ENCODE peak calls at places on chromosome 9, in nine cellular contexts. One of them, this sample, is unnamed.

GRCh38 chr9:38347946-38348345 is 44.6 kb upstream of the ALDH1B1 start:
- DNase-seq in ELF-1: no peak
- DNase-seq in activated CD4-positive, alpha-beta T cell treated with anti-CD3 and anti-CD28 coated beads, Interleukin-2, amount 10 ng/mL, durations not matched to agents 7 days and 5 days: no peak
- DNase-seq in caudate nucleus: no peak
- DNase-seq in hippocampal formation: no peak
- DNase-seq in aorta: no peak
- DNase-seq in NT2/D1: no peak
- DNase-seq in Right ventricle myocardium superior: no peak
- DNase-seq in HTR-8/SVneo: no peak
- DNase-seq in this sample: no peak

GRCh38 chr9:134136117-134136996 is 475 bp downstream of the WDR5 start:
- DNase-seq in aorta: no peak
- DNase-seq in ELF-1: peak; percentile 41
- DNase-seq in Right ventricle myocardium superior: no peak
- DNase-seq in NT2/D1: no peak
- DNase-seq in caudate nucleus: no peak
- DNase-seq in activated CD4-positive, alpha-beta T cell treated with anti-CD3 and anti-CD28 coated beads, Interleukin-2, amount 10 ng/mL, durations not matched to agents 7 days and 5 days: peak; percentile 24
- DNase-seq in hippocampal formation: no peak
- DNase-seq in HTR-8/SVneo: no peak
- DNase-seq in this sample: peak; percentile 7

GRCh38 chr9:128203842-128204551 is 818 bp downstream of the DNM1 start:
- DNase-seq in activated CD4-positive, alpha-beta T cell treated with anti-CD3 and anti-CD28 coated beads, Interleukin-2, amount 10 ng/mL, durations not matched to agents 7 days and 5 days: no peak
- DNase-seq in hippocampal formation: no peak
- DNase-seq in NT2/D1: no peak
- DNase-seq in Right ventricle myocardium superior: peak; percentile 56
- DNase-seq in aorta: no peak
- DNase-seq in ELF-1: peak; percentile 79
- DNase-seq in caudate nucleus: no peak
- DNase-seq in HTR-8/SVneo: peak; percentile 53
- DNase-seq in this sample: no peak

GRCh38 chr9:12759767-12760166 is 15.1 kb upstream of the LURAP1L start:
- DNase-seq in activated CD4-positive, alpha-beta T cell treated with anti-CD3 and anti-CD28 coated beads, Interleukin-2, amount 10 ng/mL, durations not matched to agents 7 days and 5 days: no peak
- DNase-seq in Right ventricle myocardium superior: no peak
- DNase-seq in aorta: no peak
- DNase-seq in caudate nucleus: no peak
- DNase-seq in HTR-8/SVneo: no peak
- DNase-seq in ELF-1: no peak
- DNase-seq in NT2/D1: no peak
- DNase-seq in hippocampal formation: peak; percentile 39
- DNase-seq in this sample: no peak

GRCh38 chr9:86546712-86547111 is 192.5 kb upstream of the TUT7 start:
- DNase-seq in aorta: no peak
- DNase-seq in activated CD4-positive, alpha-beta T cell treated with anti-CD3 and anti-CD28 coated beads, Interleukin-2, amount 10 ng/mL, durations not matched to agents 7 days and 5 days: no peak
- DNase-seq in NT2/D1: no peak
- DNase-seq in caudate nucleus: no peak
- DNase-seq in HTR-8/SVneo: no peak
- DNase-seq in ELF-1: peak; percentile 7
- DNase-seq in hippocampal formation: no peak
- DNase-seq in Right ventricle myocardium superior: no peak
- DNase-seq in this sample: no peak

GRCh38 chr9:78324682-78325081 is 27.8 kb downstream of the PSAT1 start:
- DNase-seq in HTR-8/SVneo: no peak
- DNase-seq in caudate nucleus: no peak
- DNase-seq in activated CD4-positive, alpha-beta T cell treated with anti-CD3 and anti-CD28 coated beads, Interleukin-2, amount 10 ng/mL, durations not matched to agents 7 days and 5 days: no peak
- DNase-seq in NT2/D1: no peak
- DNase-seq in aorta: no peak
- DNase-seq in Right ventricle myocardium superior: no peak
- DNase-seq in ELF-1: no peak
- DNase-seq in hippocampal formation: no peak
- DNase-seq in this sample: no peak

GRCh38 chr9:38414040-38414723 is 10.1 kb downstream of the IGFBPL1 start:
- DNase-seq in aorta: no peak
- DNase-seq in ELF-1: no peak
- DNase-seq in caudate nucleus: no peak
- DNase-seq in HTR-8/SVneo: no peak
- DNase-seq in Right ventricle myocardium superior: no peak
- DNase-seq in NT2/D1: no peak
- DNase-seq in activated CD4-positive, alpha-beta T cell treated with anti-CD3 and anti-CD28 coated beads, Interleukin-2, amount 10 ng/mL, durations not matched to agents 7 days and 5 days: no peak
- DNase-seq in hippocampal formation: no peak
- DNase-seq in this sample: no peak

GRCh38 chr9:125850763-125851162 is 103.6 kb downstream of the PBX3 start:
- DNase-seq in HTR-8/SVneo: no peak
- DNase-seq in hippocampal formation: no peak
- DNase-seq in aorta: no peak
- DNase-seq in caudate nucleus: no peak
- DNase-seq in NT2/D1: no peak
- DNase-seq in activated CD4-positive, alpha-beta T cell treated with anti-CD3 and anti-CD28 coated beads, Interleukin-2, amount 10 ng/mL, durations not matched to agents 7 days and 5 days: no peak
- DNase-seq in ELF-1: no peak
- DNase-seq in Right ventricle myocardium superior: no peak
- DNase-seq in this sample: no peak

GRCh38 chr9:36911037-36911436 is 123.0 kb downstream of the PAX5 start:
- DNase-seq in Right ventricle myocardium superior: no peak
- DNase-seq in caudate nucleus: no peak
- DNase-seq in activated CD4-positive, alpha-beta T cell treated with anti-CD3 and anti-CD28 coated beads, Interleukin-2, amount 10 ng/mL, durations not matched to agents 7 days and 5 days: no peak
- DNase-seq in HTR-8/SVneo: no peak
- DNase-seq in hippocampal formation: no peak
- DNase-seq in NT2/D1: no peak
- DNase-seq in ELF-1: no peak
- DNase-seq in aorta: no peak
- DNase-seq in this sample: no peak

GRCh38 chr9:89418112-89418872 is 79.6 kb downstream of the SEMA4D start:
- DNase-seq in NT2/D1: no peak
- DNase-seq in activated CD4-positive, alpha-beta T cell treated with anti-CD3 and anti-CD28 coated beads, Interleukin-2, amount 10 ng/mL, durations not matched to agents 7 days and 5 days: no peak
- DNase-seq in ELF-1: no peak
- DNase-seq in aorta: no peak
- DNase-seq in HTR-8/SVneo: no peak
- DNase-seq in caudate nucleus: no peak
- DNase-seq in hippocampal formation: no peak
- DNase-seq in Right ventricle myocardium superior: no peak
- DNase-seq in this sample: no peak

GRCh38 chr9:73655831-73656230 is 504.2 kb downstream of the ANXA1 start:
- DNase-seq in caudate nucleus: no peak
- DNase-seq in ELF-1: no peak
- DNase-seq in activated CD4-positive, alpha-beta T cell treated with anti-CD3 and anti-CD28 coated beads, Interleukin-2, amount 10 ng/mL, durations not matched to agents 7 days and 5 days: no peak
- DNase-seq in hippocampal formation: no peak
- DNase-seq in HTR-8/SVneo: no peak
- DNase-seq in Right ventricle myocardium superior: no peak
- DNase-seq in aorta: no peak
- DNase-seq in NT2/D1: no peak
- DNase-seq in this sample: no peak

GRCh38 chr9:131624636-131625241 is 79.4 kb downstream of the PRRT1B start:
- DNase-seq in hippocampal formation: no peak
- DNase-seq in HTR-8/SVneo: no peak
- DNase-seq in Right ventricle myocardium superior: peak; percentile 74
- DNase-seq in NT2/D1: no peak
- DNase-seq in activated CD4-positive, alpha-beta T cell treated with anti-CD3 and anti-CD28 coated beads, Interleukin-2, amount 10 ng/mL, durations not matched to agents 7 days and 5 days: no peak
- DNase-seq in aorta: no peak
- DNase-seq in caudate nucleus: no peak
- DNase-seq in ELF-1: no peak
- DNase-seq in this sample: no peak

GRCh38 chr9:122095010-122095767 is 2.1 kb upstream of the TTLL11 start:
- DNase-seq in HTR-8/SVneo: peak; percentile 40
- DNase-seq in activated CD4-positive, alpha-beta T cell treated with anti-CD3 and anti-CD28 coated beads, Interleukin-2, amount 10 ng/mL, durations not matched to agents 7 days and 5 days: peak; percentile 64
- DNase-seq in caudate nucleus: no peak
- DNase-seq in hippocampal formation: no peak
- DNase-seq in Right ventricle myocardium superior: no peak
- DNase-seq in NT2/D1: peak; percentile 63
- DNase-seq in aorta: no peak
- DNase-seq in ELF-1: peak; percentile 74
- DNase-seq in this sample: peak; percentile 77

GRCh38 chr9:112387115-112387514 is 7.2 kb downstream of the HSDL2 start:
- DNase-seq in hippocampal formation: no peak
- DNase-seq in aorta: no peak
- DNase-seq in Right ventricle myocardium superior: no peak
- DNase-seq in HTR-8/SVneo: no peak
- DNase-seq in NT2/D1: no peak
- DNase-seq in ELF-1: no peak
- DNase-seq in caudate nucleus: no peak
- DNase-seq in activated CD4-positive, alpha-beta T cell treated with anti-CD3 and anti-CD28 coated beads, Interleukin-2, amount 10 ng/mL, durations not matched to agents 7 days and 5 days: no peak
- DNase-seq in this sample: no peak

GRCh38 chr9:130197888-130198287 is 25.7 kb downstream of the NCS1 start:
- DNase-seq in caudate nucleus: no peak
- DNase-seq in NT2/D1: no peak
- DNase-seq in Right ventricle myocardium superior: no peak
- DNase-seq in activated CD4-positive, alpha-beta T cell treated with anti-CD3 and anti-CD28 coated beads, Interleukin-2, amount 10 ng/mL, durations not matched to agents 7 days and 5 days: no peak
- DNase-seq in ELF-1: no peak
- DNase-seq in aorta: no peak
- DNase-seq in hippocampal formation: no peak
- DNase-seq in HTR-8/SVneo: no peak
- DNase-seq in this sample: no peak

GRCh38 chr9:106947501-106947900 is 84.5 kb downstream of the ZNF462 start:
- DNase-seq in activated CD4-positive, alpha-beta T cell treated with anti-CD3 and anti-CD28 coated beads, Interleukin-2, amount 10 ng/mL, durations not matched to agents 7 days and 5 days: no peak
- DNase-seq in hippocampal formation: no peak
- DNase-seq in caudate nucleus: no peak
- DNase-seq in aorta: no peak
- DNase-seq in NT2/D1: no peak
- DNase-seq in Right ventricle myocardium superior: no peak
- DNase-seq in HTR-8/SVneo: no peak
- DNase-seq in ELF-1: no peak
- DNase-seq in this sample: no peak

GRCh38 chr9:132185164-132186009 is 23.5 kb downstream of the NTNG2 start:
- DNase-seq in ELF-1: no peak
- DNase-seq in NT2/D1: no peak
- DNase-seq in aorta: no peak
- DNase-seq in Right ventricle myocardium superior: no peak
- DNase-seq in caudate nucleus: no peak
- DNase-seq in activated CD4-positive, alpha-beta T cell treated with anti-CD3 and anti-CD28 coated beads, Interleukin-2, amount 10 ng/mL, durations not matched to agents 7 days and 5 days: no peak
- DNase-seq in HTR-8/SVneo: no peak
- DNase-seq in hippocampal formation: no peak
- DNase-seq in this sample: no peak

GRCh38 chr9:99411068-99411467 is 189.0 kb downstream of the SEC61B start:
- DNase-seq in HTR-8/SVneo: no peak
- DNase-seq in caudate nucleus: no peak
- DNase-seq in aorta: no peak
- DNase-seq in activated CD4-positive, alpha-beta T cell treated with anti-CD3 and anti-CD28 coated beads, Interleukin-2, amount 10 ng/mL, durations not matched to agents 7 days and 5 days: no peak
- DNase-seq in NT2/D1: no peak
- DNase-seq in hippocampal formation: no peak
- DNase-seq in Right ventricle myocardium superior: no peak
- DNase-seq in ELF-1: peak; percentile 42
- DNase-seq in this sample: no peak

GRCh38 chr9:72278959-72279358 is 86.0 kb downstream of the ZFAND5 start:
- DNase-seq in HTR-8/SVneo: no peak
- DNase-seq in aorta: no peak
- DNase-seq in Right ventricle myocardium superior: no peak
- DNase-seq in caudate nucleus: no peak
- DNase-seq in hippocampal formation: no peak
- DNase-seq in ELF-1: no peak
- DNase-seq in NT2/D1: no peak
- DNase-seq in activated CD4-positive, alpha-beta T cell treated with anti-CD3 and anti-CD28 coated beads, Interleukin-2, amount 10 ng/mL, durations not matched to agents 7 days and 5 days: no peak
- DNase-seq in this sample: peak; percentile 82

GRCh38 chr9:125255781-125256391 is 5.7 kb upstream of the GAPVD1 start:
- DNase-seq in activated CD4-positive, alpha-beta T cell treated with anti-CD3 and anti-CD28 coated beads, Interleukin-2, amount 10 ng/mL, durations not matched to agents 7 days and 5 days: no peak
- DNase-seq in aorta: no peak
- DNase-seq in hippocampal formation: no peak
- DNase-seq in ELF-1: no peak
- DNase-seq in Right ventricle myocardium superior: no peak
- DNase-seq in caudate nucleus: no peak
- DNase-seq in NT2/D1: no peak
- DNase-seq in HTR-8/SVneo: no peak
- DNase-seq in this sample: no peak

GRCh38 chr9:137989156-137989555 is 111.6 kb downstream of the CACNA1B start:
- DNase-seq in Right ventricle myocardium superior: peak; percentile 19
- DNase-seq in HTR-8/SVneo: no peak
- DNase-seq in hippocampal formation: no peak
- DNase-seq in aorta: no peak
- DNase-seq in activated CD4-positive, alpha-beta T cell treated with anti-CD3 and anti-CD28 coated beads, Interleukin-2, amount 10 ng/mL, durations not matched to agents 7 days and 5 days: no peak
- DNase-seq in ELF-1: no peak
- DNase-seq in caudate nucleus: no peak
- DNase-seq in NT2/D1: no peak
- DNase-seq in this sample: no peak

GRCh38 chr9:94800424-94801117 is 74.1 kb downstream of the AOPEP start:
- DNase-seq in activated CD4-positive, alpha-beta T cell treated with anti-CD3 and anti-CD28 coated beads, Interleukin-2, amount 10 ng/mL, durations not matched to agents 7 days and 5 days: no peak
- DNase-seq in HTR-8/SVneo: no peak
- DNase-seq in caudate nucleus: no peak
- DNase-seq in ELF-1: no peak
- DNase-seq in hippocampal formation: peak; percentile 35
- DNase-seq in Right ventricle myocardium superior: no peak
- DNase-seq in NT2/D1: no peak
- DNase-seq in aorta: no peak
- DNase-seq in this sample: no peak

This sample was measured in MM.1S.